ENCODE peak calls at places on chromosomes 4 and X, in five cellular contexts. K is HTR-8/SVneo, L is GM18507, E is astrocyte of the cerebellum, B is iPS-NIHi11. Y is an unnamed sample.

GRCh38 chr4:335515-335914 is 2.1 kb upstream of the ZNF141 start:
- DNase-seq in L (no peak), B (no peak), E (no peak), K (no peak), Y (no peak)

GRCh38 chrX:45363596-45363995 is 162.9 kb upstream of the DIPK2B start:
- DNase-seq in K (no peak), B (no peak), E (no peak), L (no peak), Y (no peak)

GRCh38 chr4:184979461-184980124 is 38.7 kb upstream of the HELT start:
- DNase-seq in K (no peak), L (no peak), B (no peak), E (no peak), Y (no peak)

GRCh38 chr4:86670298-86670697 is 76.2 kb downstream of the PTPN13 start:
- DNase-seq in B (no peak), L (no peak), K (no peak), E (no peak), Y (no peak)

GRCh38 chr4:97404876-97405523 is 738.3 kb downstream of the STPG2 start:
- DNase-seq in L (no peak), K (no peak), B (no peak), E (no peak), Y (no peak)

GRCh38 chrX:3504916-3505315 is 158.5 kb upstream of the MXRA5 start:
- DNase-seq in K (no peak), E (no peak), B (no peak), L (no peak), Y (no peak)

GRCh38 chr4:13670456-13671150 is 43.1 kb upstream of the BOD1L1 start:
- DNase-seq in K (no peak), L (no peak), E (no peak), B (no peak), Y (no peak)

GRCh38 chr4:3077796-3078195 is 3.3 kb downstream of the HTT start:
- DNase-seq in K (no peak), L (no peak), B (no peak), E (no peak), Y (no peak)

GRCh38 chr4:1479454-1479853 is 73.2 kb upstream of the NKX1-1 start:
- DNase-seq in E (no peak), K (no peak), L (no peak), B (peak), Y (no peak)

GRCh38 chr4:167100120-167100519 is 134.2 kb downstream of the SPOCK3 start:
- DNase-seq in B (no peak), K (peak), E (peak), L (no peak), Y (no peak)

GRCh38 chr4:112514449-112515277 is 1.3 kb downstream of the NEUROG2 start:
- DNase-seq in E (no peak), L (no peak), K (no peak), B (peak), Y (no peak)

GRCh38 chr4:168623011-168623410 is 126.2 kb downstream of the PALLD start:
- DNase-seq in L (no peak), B (no peak), K (no peak), E (no peak), Y (no peak)

GRCh38 chrX:16702700-16703599 is 9.5 kb downstream of the CTPS2 start:
- DNase-seq in L (no peak), E (no peak), K (no peak), B (no peak), Y (no peak)

GRCh38 chrX:134908235-134908834 is 82.5 kb upstream of the SMIM10 start:
- DNase-seq in L (no peak), E (no peak), B (no peak), K (no peak), Y (no peak)

GRCh38 chr4:138225477-138225876 is 16.7 kb downstream of the SLC7A11 start:
- DNase-seq in K (no peak), E (no peak), B (no peak), L (no peak), Y (no peak)

GRCh38 chr4:98662619-98663225 is 4.3 kb upstream of the TSPAN5 start:
- DNase-seq in E (peak), K (no peak), L (no peak), B (peak), Y (no peak)

GRCh38 chrX:25144043-25144940 is 128.5 kb upstream of the ARX start:
- DNase-seq in B (peak), K (peak), L (no peak), E (peak), Y (no peak)

GRCh38 chr4:48906283-48907173 is at the start of gene OCIAD2:
- DNase-seq in L (peak), E (no peak), K (peak), B (peak), Y (peak)

GRCh38 chr4:168743131-168743530 is 246.3 kb downstream of the PALLD start:
- DNase-seq in E (no peak), B (no peak), L (no peak), K (no peak), Y (no peak)